ENCODE peak calls at places on chromosomes 3 and 15, in six cellular contexts. I, R, X, S, C and A are unnamed samples.

GRCh38 chr15:60798821-60799220 is 319.9 kb upstream of the ICE2 start:
- DNase-seq in I (peak; percentile 78), R (no peak), X (no peak), S (peak; percentile 72), C (peak; percentile 58), A (peak; percentile 48)

GRCh38 chr3:113557374-113557773 is 25.0 kb downstream of the SIDT1 start:
- DNase-seq in I (no peak), R (no peak), X (no peak), S (peak; percentile 20), C (peak; percentile 31), A (no peak)

GRCh38 chr3:33105341-33105943 is 8.4 kb upstream of the CRTAP start:
- DNase-seq in I (no peak), R (no peak), X (no peak), S (no peak), C (no peak), A (no peak)

GRCh38 chr15:82132116-82132515 is 86.3 kb upstream of the MEX3B start:
- DNase-seq in I (no peak), R (no peak), X (no peak), S (no peak), C (no peak), A (no peak)

GRCh38 chr3:148205945-148206845 is 491.5 kb upstream of the AGTR1 start:
- DNase-seq in I (no peak), R (no peak), X (no peak), S (peak; percentile 7), C (no peak), A (no peak)

GRCh38 chr3:167187211-167187610 is 192.9 kb downstream of the ZBBX start:
- DNase-seq in I (no peak), R (no peak), X (no peak), S (no peak), C (no peak), A (no peak)

GRCh38 chr15:58889363-58889762 is 44.1 kb downstream of the SLTM start:
- DNase-seq in I (no peak), R (no peak), X (no peak), S (no peak), C (no peak), A (no peak)

GRCh38 chr3:184807549-184807948 is 4.4 kb upstream of the VPS8 start:
- DNase-seq in I (no peak), R (no peak), X (no peak), S (no peak), C (no peak), A (no peak)

GRCh38 chr3:12049675-12050074 is 45.5 kb downstream of the SYN2 start:
- DNase-seq in I (no peak), R (no peak), X (no peak), S (peak; percentile 28), C (no peak), A (no peak)

GRCh38 chr15:80835338-80835737 is 56.2 kb downstream of the CEMIP start:
- DNase-seq in I (no peak), R (no peak), X (no peak), S (no peak), C (peak; percentile 17), A (no peak)

GRCh38 chr3:53154731-53155320 is 6.2 kb upstream of the PRKCD start:
- DNase-seq in I (no peak), R (no peak), X (peak; percentile 63), S (no peak), C (peak; percentile 35), A (no peak)

GRCh38 chr3:58065700-58066167 is 57.5 kb downstream of the FLNB start:
- DNase-seq in I (no peak), R (no peak), X (no peak), S (no peak), C (no peak), A (no peak)

GRCh38 chr3:42010530-42010929 is 48.6 kb upstream of the ULK4 start:
- DNase-seq in I (no peak), R (no peak), X (no peak), S (no peak), C (no peak), A (no peak)

GRCh38 chr15:53401503-53401902 is 358.0 kb downstream of the WDR72 start:
- DNase-seq in I (no peak), R (no peak), X (no peak), S (no peak), C (no peak), A (no peak)

GRCh38 chr15:49649987-49650386 is 29.1 kb downstream of the DTWD1 start:
- DNase-seq in I (no peak), R (no peak), X (no peak), S (no peak), C (no peak), A (no peak)

GRCh38 chr3:118766306-118766669 is 268.4 kb downstream of the IGSF11 start:
- DNase-seq in I (no peak), R (no peak), X (no peak), S (no peak), C (no peak), A (no peak)

GRCh38 chr15:59364238-59364637 is 8.4 kb downstream of the MYO1E start:
- DNase-seq in I (no peak), R (no peak), X (no peak), S (peak; percentile 27), C (no peak), A (no peak)

GRCh38 chr3:35484939-35485605 is 154.3 kb upstream of the ARPP21 start:
- DNase-seq in I (no peak), R (no peak), X (no peak), S (no peak), C (no peak), A (no peak)

GRCh38 chr3:14405120-14405885 is 2.9 kb downstream of the SLC6A6 start:
- DNase-seq in I (no peak), R (no peak), X (no peak), S (peak; percentile 60), C (no peak), A (no peak)

GRCh38 chr3:14404396-14405119 is 2.2 kb downstream of the SLC6A6 start:
- DNase-seq in I (no peak), R (no peak), X (no peak), S (no peak), C (no peak), A (no peak)

GRCh38 chr3:14403636-14404395 is 1.4 kb downstream of the SLC6A6 start:
- DNase-seq in I (no peak), R (no peak), X (peak; percentile 47), S (peak; percentile 56), C (no peak), A (no peak)

GRCh38 chr3:14401692-14402303 is 608 bp upstream of the SLC6A6 start:
- DNase-seq in I (no peak), R (no peak), X (no peak), S (no peak), C (no peak), A (no peak)

GRCh38 chr3:14402304-14402811 is at the start of gene SLC6A6:
- DNase-seq in I (peak; percentile 97), R (peak; percentile 98), X (peak; percentile 86), S (peak; percentile 89), C (peak; percentile 82), A (peak; percentile 91)
- TF ChIP-seq CTCF in I (no peak), R (peak; percentile 64), X (no peak), S (peak; percentile 33), C (peak; percentile 42), A (peak; percentile 41)

GRCh38 chr3:127417709-127418559 is 130.1 kb upstream of the PRR20G start:
- DNase-seq in I (no peak), R (peak; percentile 63), X (no peak), S (peak; percentile 37), C (no peak), A (no peak)
- TF ChIP-seq CTCF in I (no peak), R (no peak), X (no peak), S (no peak), C (no peak), A (no peak)

DNA sequence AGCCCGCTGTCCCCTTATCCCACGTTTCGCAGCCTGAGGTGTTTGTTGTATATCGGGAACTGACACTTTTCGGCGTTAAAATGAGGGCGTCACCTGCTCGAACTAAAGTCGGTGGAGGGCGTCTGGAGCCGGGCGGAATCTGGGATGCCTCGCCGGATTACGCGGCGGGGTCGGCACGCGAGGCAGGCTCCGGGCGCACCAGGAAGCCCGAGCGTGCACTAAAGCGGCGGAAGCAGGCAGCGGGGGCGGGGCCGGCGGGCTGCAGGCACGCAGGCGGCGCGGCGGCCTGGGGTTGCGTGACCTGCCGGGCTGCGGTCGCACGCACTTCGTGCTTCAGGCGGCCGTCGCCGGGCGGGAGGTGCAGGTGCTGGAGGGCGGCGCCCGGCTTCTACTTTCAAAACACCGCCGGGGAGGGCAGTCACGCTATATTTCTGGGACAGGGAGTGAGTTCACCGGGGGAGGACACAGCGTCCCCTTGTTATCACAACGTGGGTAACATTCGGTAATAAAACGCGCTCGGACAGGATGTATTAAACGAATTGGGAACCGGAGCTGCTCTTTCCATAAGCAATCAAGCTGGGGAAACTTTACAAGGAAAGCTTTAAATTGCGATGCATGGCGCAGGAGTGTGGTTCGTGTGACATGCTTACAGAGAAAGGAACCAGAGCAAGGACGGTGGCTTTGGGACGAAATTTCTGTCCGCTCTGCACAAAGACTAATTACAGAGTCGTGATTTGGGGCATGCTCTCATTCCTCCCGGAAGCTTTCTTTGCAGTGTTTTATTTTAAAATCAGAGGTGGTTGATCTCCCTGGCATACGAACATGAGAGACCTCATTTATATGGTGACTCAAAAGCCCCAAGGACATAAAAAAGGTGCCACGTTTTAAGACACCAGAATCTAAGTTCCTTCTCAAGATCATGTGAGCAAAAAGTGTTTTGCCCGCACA is 9.1 kb upstream of the LEKR1 start:
- DNase-seq in I (peak; percentile 89), R (peak; percentile 78), X (peak; percentile 91), S (peak; percentile 80), C (peak; percentile 51), A (peak; percentile 82)
- TF ChIP-seq CTCF in I (no peak), R (peak; percentile 29), X (no peak), S (peak; percentile 4), C (no peak), A (peak; percentile 11)

DNA sequence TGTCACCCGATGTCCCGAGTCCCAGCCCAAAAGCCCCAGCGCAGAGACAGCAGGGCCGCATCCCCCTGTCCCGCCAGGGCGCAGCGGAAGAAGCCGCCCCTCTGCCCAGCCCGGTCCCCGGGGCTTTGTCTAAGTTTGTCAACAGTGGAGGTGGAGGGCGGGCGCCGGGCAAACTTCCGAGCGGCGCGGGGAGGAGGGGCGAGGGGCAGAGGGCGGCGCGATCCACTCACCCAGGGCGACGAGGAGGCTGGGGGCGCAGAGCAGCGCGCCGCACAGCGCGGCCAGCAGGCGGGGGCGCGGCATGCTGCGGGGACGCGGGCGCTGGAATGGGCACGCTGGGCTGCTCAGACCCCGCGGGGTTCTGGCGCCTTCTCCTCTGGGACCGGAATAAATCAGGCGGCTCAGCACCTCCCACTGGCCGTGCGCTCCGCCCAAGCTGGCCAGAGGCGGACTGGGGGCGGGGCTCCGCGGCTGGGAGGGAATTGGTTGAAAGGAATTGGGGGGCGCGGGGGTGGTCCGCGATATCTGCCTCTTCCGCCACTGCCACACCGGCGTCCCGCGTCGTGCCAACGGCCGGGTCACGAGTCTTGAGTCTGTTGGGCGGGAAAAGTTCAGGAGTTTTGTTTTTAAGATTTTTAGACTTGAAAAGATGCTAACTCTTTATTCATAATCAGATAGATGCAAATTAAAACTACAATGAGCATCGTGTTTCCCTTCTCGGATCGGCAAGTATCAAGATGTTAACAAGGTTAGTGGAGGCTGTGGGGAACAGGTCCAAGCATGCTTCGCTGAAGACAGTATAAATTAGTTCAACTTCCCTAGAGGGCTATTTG is at the start of gene MFGE8:
- DNase-seq in I (peak; percentile 87), R (no peak), X (peak; percentile 52), S (peak; percentile 48), C (peak; percentile 82), A (peak; percentile 75)
- TF ChIP-seq CTCF in I (no peak), R (peak; percentile 45), X (no peak), S (peak; percentile 5), C (no peak), A (no peak)

DNA sequence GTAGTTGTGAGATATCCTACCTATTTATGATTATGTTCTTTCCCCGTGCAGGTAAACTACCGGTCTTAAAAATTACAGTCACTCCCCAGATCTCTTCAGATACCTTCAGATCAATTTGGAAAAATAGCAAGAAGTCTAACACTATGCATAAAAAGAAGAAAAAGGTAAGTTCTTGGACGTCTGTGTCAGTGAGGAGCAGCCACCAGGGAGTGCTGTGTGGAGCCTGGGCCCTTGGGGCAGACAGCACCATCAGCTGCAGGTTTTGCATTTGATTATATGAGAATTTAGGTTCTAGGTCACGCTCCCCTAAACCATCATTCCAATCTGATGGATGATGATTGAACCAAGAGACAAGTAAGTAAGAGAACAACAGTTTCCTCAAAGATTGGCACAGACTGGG is 8.9 kb upstream of the RNF7 start:
- DNase-seq in I (no peak), R (no peak), X (no peak), S (no peak), C (no peak), A (no peak)
- TF ChIP-seq CTCF in I (no peak), R (no peak), X (no peak), S (no peak), C (no peak), A (no peak)